ENCODE peak calls at places on chromosomes 1 and 21, in ten cellular contexts. One of them, this sample, is unnamed.

GRCh38 chr1:155173478-155174333 is at the start of gene TRIM46:
- DNase-seq in K562: peak; percentile 69
- DNase-seq in pancreas: peak; percentile 79
- DNase-seq in head of caudate nucleus: peak; percentile 87
- DNase-seq in cortex of kidney: no peak
- DNase-seq in NCI-H1930: peak; percentile 61
- DNase-seq in activated naive CD4-positive, alpha-beta T cell: no peak
- DNase-seq in fibroblast of mammary gland: peak; percentile 36
- DNase-seq in MV-4-11: no peak
- DNase-seq in effector memory CD8-positive, alpha-beta T cell: no peak
- DNase-seq in this sample: peak; percentile 87

GRCh38 chr1:41742219-41742618 is 176.5 kb downstream of the HIVEP3 start:
- DNase-seq in K562: no peak
- DNase-seq in pancreas: no peak
- DNase-seq in head of caudate nucleus: no peak
- DNase-seq in cortex of kidney: no peak
- DNase-seq in NCI-H1930: no peak
- DNase-seq in activated naive CD4-positive, alpha-beta T cell: no peak
- DNase-seq in fibroblast of mammary gland: peak; percentile 87
- DNase-seq in MV-4-11: no peak
- DNase-seq in effector memory CD8-positive, alpha-beta T cell: no peak
- DNase-seq in this sample: no peak

GRCh38 chr1:30229960-30230359 is 493.4 kb downstream of the MATN1 start:
- DNase-seq in K562: no peak
- DNase-seq in pancreas: no peak
- DNase-seq in head of caudate nucleus: no peak
- DNase-seq in cortex of kidney: no peak
- DNase-seq in NCI-H1930: no peak
- DNase-seq in activated naive CD4-positive, alpha-beta T cell: no peak
- DNase-seq in fibroblast of mammary gland: no peak
- DNase-seq in MV-4-11: no peak
- DNase-seq in effector memory CD8-positive, alpha-beta T cell: no peak
- DNase-seq in this sample: no peak

GRCh38 chr1:245154429-245155185 is at the start of gene KIF26B:
- DNase-seq in K562: peak; percentile 53
- DNase-seq in pancreas: no peak
- DNase-seq in head of caudate nucleus: peak; percentile 55
- DNase-seq in cortex of kidney: no peak
- DNase-seq in NCI-H1930: peak; percentile 31
- DNase-seq in activated naive CD4-positive, alpha-beta T cell: no peak
- DNase-seq in fibroblast of mammary gland: peak; percentile 42
- DNase-seq in MV-4-11: peak; percentile 15
- DNase-seq in effector memory CD8-positive, alpha-beta T cell: no peak
- DNase-seq in this sample: peak; percentile 59

GRCh38 chr1:34825455-34826081 is 32.8 kb downstream of the GJA4 start:
- DNase-seq in K562: no peak
- DNase-seq in pancreas: peak; percentile 89
- DNase-seq in head of caudate nucleus: no peak
- DNase-seq in cortex of kidney: no peak
- DNase-seq in NCI-H1930: no peak
- DNase-seq in activated naive CD4-positive, alpha-beta T cell: no peak
- DNase-seq in fibroblast of mammary gland: no peak
- DNase-seq in MV-4-11: no peak
- DNase-seq in effector memory CD8-positive, alpha-beta T cell: no peak
- DNase-seq in this sample: peak; percentile 13

GRCh38 chr1:236024655-236025054 is 40.2 kb downstream of the NID1 start:
- DNase-seq in K562: no peak
- DNase-seq in pancreas: no peak
- DNase-seq in head of caudate nucleus: no peak
- DNase-seq in cortex of kidney: no peak
- DNase-seq in NCI-H1930: no peak
- DNase-seq in activated naive CD4-positive, alpha-beta T cell: no peak
- DNase-seq in fibroblast of mammary gland: peak; percentile 89
- DNase-seq in MV-4-11: peak; percentile 73
- DNase-seq in effector memory CD8-positive, alpha-beta T cell: no peak
- DNase-seq in this sample: no peak

GRCh38 chr1:230359992-230360391 is 66.1 kb downstream of the PGBD5 start:
- DNase-seq in K562: no peak
- DNase-seq in pancreas: no peak
- DNase-seq in head of caudate nucleus: no peak
- DNase-seq in cortex of kidney: no peak
- DNase-seq in NCI-H1930: no peak
- DNase-seq in activated naive CD4-positive, alpha-beta T cell: no peak
- DNase-seq in fibroblast of mammary gland: peak; percentile 32
- DNase-seq in MV-4-11: no peak
- DNase-seq in effector memory CD8-positive, alpha-beta T cell: no peak
- DNase-seq in this sample: no peak

GRCh38 chr21:28979092-28979491 is 13.6 kb downstream of the LTN1 start:
- DNase-seq in K562: no peak
- DNase-seq in pancreas: no peak
- DNase-seq in head of caudate nucleus: no peak
- DNase-seq in cortex of kidney: no peak
- DNase-seq in NCI-H1930: no peak
- DNase-seq in activated naive CD4-positive, alpha-beta T cell: no peak
- DNase-seq in fibroblast of mammary gland: no peak
- DNase-seq in MV-4-11: no peak
- DNase-seq in effector memory CD8-positive, alpha-beta T cell: no peak
- DNase-seq in this sample: no peak

GRCh38 chr21:41680444-41681335 is 86.2 kb downstream of the RIPK4 start:
- DNase-seq in K562: no peak
- DNase-seq in pancreas: no peak
- DNase-seq in head of caudate nucleus: no peak
- DNase-seq in cortex of kidney: no peak
- DNase-seq in NCI-H1930: no peak
- DNase-seq in activated naive CD4-positive, alpha-beta T cell: no peak
- DNase-seq in fibroblast of mammary gland: no peak
- DNase-seq in MV-4-11: peak; percentile 53
- DNase-seq in effector memory CD8-positive, alpha-beta T cell: no peak
- DNase-seq in this sample: no peak

GRCh38 chr1:206506803-206507394 is 432 bp upstream of the RASSF5 start:
- DNase-seq in K562: no peak
- DNase-seq in pancreas: no peak
- DNase-seq in head of caudate nucleus: no peak
- DNase-seq in cortex of kidney: no peak
- DNase-seq in NCI-H1930: no peak
- DNase-seq in activated naive CD4-positive, alpha-beta T cell: no peak
- DNase-seq in fibroblast of mammary gland: no peak
- DNase-seq in MV-4-11: no peak
- DNase-seq in effector memory CD8-positive, alpha-beta T cell: no peak
- DNase-seq in this sample: no peak

GRCh38 chr21:42061866-42062542 is 9.1 kb upstream of the UMODL1 start:
- DNase-seq in K562: no peak
- DNase-seq in pancreas: no peak
- DNase-seq in head of caudate nucleus: no peak
- DNase-seq in cortex of kidney: no peak
- DNase-seq in NCI-H1930: no peak
- DNase-seq in activated naive CD4-positive, alpha-beta T cell: no peak
- DNase-seq in fibroblast of mammary gland: no peak
- DNase-seq in MV-4-11: no peak
- DNase-seq in effector memory CD8-positive, alpha-beta T cell: peak; percentile 74
- DNase-seq in this sample: no peak

GRCh38 chr1:58477390-58477789 is 69.1 kb downstream of the OMA1 start:
- DNase-seq in K562: no peak
- DNase-seq in pancreas: no peak
- DNase-seq in head of caudate nucleus: no peak
- DNase-seq in cortex of kidney: no peak
- DNase-seq in NCI-H1930: no peak
- DNase-seq in activated naive CD4-positive, alpha-beta T cell: no peak
- DNase-seq in fibroblast of mammary gland: no peak
- DNase-seq in MV-4-11: no peak
- DNase-seq in effector memory CD8-positive, alpha-beta T cell: no peak
- DNase-seq in this sample: no peak

GRCh38 chr1:241888232-241888631 is 40.2 kb downstream of the EXO1 start:
- DNase-seq in K562: no peak
- DNase-seq in pancreas: no peak
- DNase-seq in head of caudate nucleus: no peak
- DNase-seq in cortex of kidney: no peak
- DNase-seq in NCI-H1930: no peak
- DNase-seq in activated naive CD4-positive, alpha-beta T cell: no peak
- DNase-seq in fibroblast of mammary gland: peak; percentile 77
- DNase-seq in MV-4-11: no peak
- DNase-seq in effector memory CD8-positive, alpha-beta T cell: no peak
- DNase-seq in this sample: no peak

GRCh38 chr1:100683448-100684349 is 35.8 kb upstream of the VCAM1 start:
- DNase-seq in K562: no peak
- DNase-seq in pancreas: no peak
- DNase-seq in head of caudate nucleus: no peak
- DNase-seq in cortex of kidney: no peak
- DNase-seq in NCI-H1930: no peak
- DNase-seq in activated naive CD4-positive, alpha-beta T cell: no peak
- DNase-seq in fibroblast of mammary gland: no peak
- DNase-seq in MV-4-11: peak; percentile 42
- DNase-seq in effector memory CD8-positive, alpha-beta T cell: no peak
- DNase-seq in this sample: no peak

GRCh38 chr1:66046415-66046814 is 253.7 kb downstream of the PDE4B start:
- DNase-seq in K562: no peak
- DNase-seq in pancreas: no peak
- DNase-seq in head of caudate nucleus: no peak
- DNase-seq in cortex of kidney: no peak
- DNase-seq in NCI-H1930: no peak
- DNase-seq in activated naive CD4-positive, alpha-beta T cell: no peak
- DNase-seq in fibroblast of mammary gland: no peak
- DNase-seq in MV-4-11: no peak
- DNase-seq in effector memory CD8-positive, alpha-beta T cell: no peak
- DNase-seq in this sample: no peak

GRCh38 chr1:78526496-78526895 is 35.7 kb downstream of the PTGFR start:
- DNase-seq in K562: no peak
- DNase-seq in pancreas: no peak
- DNase-seq in head of caudate nucleus: no peak
- DNase-seq in cortex of kidney: no peak
- DNase-seq in NCI-H1930: no peak
- DNase-seq in activated naive CD4-positive, alpha-beta T cell: no peak
- DNase-seq in fibroblast of mammary gland: no peak
- DNase-seq in MV-4-11: no peak
- DNase-seq in effector memory CD8-positive, alpha-beta T cell: no peak
- DNase-seq in this sample: no peak

GRCh38 chr1:76867342-76868130 is at the start of gene ST6GALNAC5:
- DNase-seq in K562: no peak
- DNase-seq in pancreas: peak; percentile 42
- DNase-seq in head of caudate nucleus: peak; percentile 65
- DNase-seq in cortex of kidney: no peak
- DNase-seq in NCI-H1930: peak; percentile 29
- DNase-seq in activated naive CD4-positive, alpha-beta T cell: no peak
- DNase-seq in fibroblast of mammary gland: peak; percentile 13
- DNase-seq in MV-4-11: no peak
- DNase-seq in effector memory CD8-positive, alpha-beta T cell: no peak
- DNase-seq in this sample: no peak

GRCh38 chr1:182707116-182707515 is 22.7 kb upstream of the RGS8 start:
- DNase-seq in K562: no peak
- DNase-seq in pancreas: no peak
- DNase-seq in head of caudate nucleus: peak; percentile 36
- DNase-seq in cortex of kidney: no peak
- DNase-seq in NCI-H1930: no peak
- DNase-seq in activated naive CD4-positive, alpha-beta T cell: no peak
- DNase-seq in fibroblast of mammary gland: no peak
- DNase-seq in MV-4-11: no peak
- DNase-seq in effector memory CD8-positive, alpha-beta T cell: no peak
- DNase-seq in this sample: peak; percentile 10

GRCh38 chr1:165235777-165236285 is 120.7 kb downstream of the LMX1A start:
- DNase-seq in K562: no peak
- DNase-seq in pancreas: peak; percentile 62
- DNase-seq in head of caudate nucleus: peak; percentile 73
- DNase-seq in cortex of kidney: no peak
- DNase-seq in NCI-H1930: peak; percentile 27
- DNase-seq in activated naive CD4-positive, alpha-beta T cell: no peak
- DNase-seq in fibroblast of mammary gland: no peak
- DNase-seq in MV-4-11: no peak
- DNase-seq in effector memory CD8-positive, alpha-beta T cell: no peak
- DNase-seq in this sample: peak; percentile 56

GRCh38 chr21:42369821-42370220 is 3.5 kb upstream of the TFF1 start:
- DNase-seq in K562: no peak
- DNase-seq in pancreas: no peak
- DNase-seq in head of caudate nucleus: no peak
- DNase-seq in cortex of kidney: no peak
- DNase-seq in NCI-H1930: no peak
- DNase-seq in activated naive CD4-positive, alpha-beta T cell: no peak
- DNase-seq in fibroblast of mammary gland: no peak
- DNase-seq in MV-4-11: no peak
- DNase-seq in effector memory CD8-positive, alpha-beta T cell: no peak
- DNase-seq in this sample: no peak

GRCh38 chr1:11422701-11423100 is 56.3 kb upstream of the DISP3 start:
- DNase-seq in K562: no peak
- DNase-seq in pancreas: no peak
- DNase-seq in head of caudate nucleus: no peak
- DNase-seq in cortex of kidney: no peak
- DNase-seq in NCI-H1930: no peak
- DNase-seq in activated naive CD4-positive, alpha-beta T cell: no peak
- DNase-seq in fibroblast of mammary gland: no peak
- DNase-seq in MV-4-11: no peak
- DNase-seq in effector memory CD8-positive, alpha-beta T cell: no peak
- DNase-seq in this sample: no peak

GRCh38 chr1:33244809-33245186 is 11.5 kb upstream of the ZNF362 start:
- DNase-seq in K562: no peak
- DNase-seq in pancreas: no peak
- DNase-seq in head of caudate nucleus: no peak
- DNase-seq in cortex of kidney: no peak
- DNase-seq in NCI-H1930: no peak
- DNase-seq in activated naive CD4-positive, alpha-beta T cell: no peak
- DNase-seq in fibroblast of mammary gland: no peak
- DNase-seq in MV-4-11: no peak
- DNase-seq in effector memory CD8-positive, alpha-beta T cell: no peak
- DNase-seq in this sample: no peak

GRCh38 chr1:216310776-216311175 is 112.5 kb downstream of the USH2A start:
- DNase-seq in K562: no peak
- DNase-seq in pancreas: no peak
- DNase-seq in head of caudate nucleus: peak; percentile 10
- DNase-seq in cortex of kidney: no peak
- DNase-seq in NCI-H1930: no peak
- DNase-seq in activated naive CD4-positive, alpha-beta T cell: no peak
- DNase-seq in fibroblast of mammary gland: peak; percentile 47
- DNase-seq in MV-4-11: no peak
- DNase-seq in effector memory CD8-positive, alpha-beta T cell: no peak
- DNase-seq in this sample: no peak

GRCh38 chr1:246176126-246177024 is 330.7 kb downstream of the SMYD3 start:
- DNase-seq in K562: no peak
- DNase-seq in pancreas: no peak
- DNase-seq in head of caudate nucleus: no peak
- DNase-seq in cortex of kidney: no peak
- DNase-seq in NCI-H1930: no peak
- DNase-seq in activated naive CD4-positive, alpha-beta T cell: no peak
- DNase-seq in fibroblast of mammary gland: no peak
- DNase-seq in MV-4-11: no peak
- DNase-seq in effector memory CD8-positive, alpha-beta T cell: no peak
- DNase-seq in this sample: no peak

GRCh38 chr1:40153073-40153770 is 8.0 kb upstream of the RLF start:
- DNase-seq in K562: peak; percentile 31
- DNase-seq in pancreas: no peak
- DNase-seq in head of caudate nucleus: peak; percentile 38
- DNase-seq in cortex of kidney: no peak
- DNase-seq in NCI-H1930: no peak
- DNase-seq in activated naive CD4-positive, alpha-beta T cell: no peak
- DNase-seq in fibroblast of mammary gland: peak; percentile 81
- DNase-seq in MV-4-11: peak; percentile 85
- DNase-seq in effector memory CD8-positive, alpha-beta T cell: peak; percentile 37
- DNase-seq in this sample: peak; percentile 43

GRCh38 chr1:243596441-243597183 is 253.4 kb downstream of the AKT3 start:
- DNase-seq in K562: no peak
- DNase-seq in pancreas: no peak
- DNase-seq in head of caudate nucleus: no peak
- DNase-seq in cortex of kidney: no peak
- DNase-seq in NCI-H1930: no peak
- DNase-seq in activated naive CD4-positive, alpha-beta T cell: no peak
- DNase-seq in fibroblast of mammary gland: peak; percentile 98
- DNase-seq in MV-4-11: peak; percentile 87
- DNase-seq in effector memory CD8-positive, alpha-beta T cell: peak; percentile 22
- DNase-seq in this sample: no peak

GRCh38 chr1:7550261-7550850 is 220.7 kb upstream of the VAMP3 start:
- DNase-seq in K562: no peak
- DNase-seq in pancreas: peak; percentile 44
- DNase-seq in head of caudate nucleus: no peak
- DNase-seq in cortex of kidney: no peak
- DNase-seq in NCI-H1930: no peak
- DNase-seq in activated naive CD4-positive, alpha-beta T cell: no peak
- DNase-seq in fibroblast of mammary gland: no peak
- DNase-seq in MV-4-11: no peak
- DNase-seq in effector memory CD8-positive, alpha-beta T cell: no peak
- DNase-seq in this sample: no peak

GRCh38 chr1:216616425-216616824 is 106.8 kb downstream of the ESRRG start:
- DNase-seq in K562: no peak
- DNase-seq in pancreas: no peak
- DNase-seq in head of caudate nucleus: no peak
- DNase-seq in cortex of kidney: no peak
- DNase-seq in NCI-H1930: no peak
- DNase-seq in activated naive CD4-positive, alpha-beta T cell: no peak
- DNase-seq in fibroblast of mammary gland: no peak
- DNase-seq in MV-4-11: peak; percentile 54
- DNase-seq in effector memory CD8-positive, alpha-beta T cell: no peak
- DNase-seq in this sample: no peak